ENCODE peak calls at places on chromosomes 7 and 10, in eight cellular contexts. G, C, V, I, A, U, Y and E are unnamed samples.

GRCh38 chr7:27236053-27236410 is 6.6 kb upstream of the EVX1 start:
- DNase-seq in G (no peak), C (no peak), V (no peak), I (no peak), A (no peak), U (no peak), Y (no peak), E (no peak)

GRCh38 chr10:56973766-56974165 is 612.7 kb upstream of the ZWINT start:
- DNase-seq in G (no peak), C (no peak), V (no peak), I (no peak), A (no peak), U (no peak), Y (no peak), E (no peak)

GRCh38 chr7:151671514-151671913 is 151.8 kb upstream of the RHEB start:
- DNase-seq in G (no peak), C (no peak), V (no peak), I (no peak), A (no peak), U (peak), Y (no peak), E (no peak)

GRCh38 chr10:11215468-11215867 is 197.8 kb downstream of the CELF2 start:
- DNase-seq in G (no peak), C (no peak), V (no peak), I (no peak), A (no peak), U (no peak), Y (no peak), E (no peak)

GRCh38 chr7:894164-894867 is 18.0 kb downstream of the GET4 start:
- DNase-seq in G (no peak), C (no peak), V (no peak), I (no peak), A (no peak), U (no peak), Y (no peak), E (no peak)

GRCh38 chr10:103896225-103896624 is 21.8 kb downstream of the STN1 start:
- DNase-seq in G (no peak), C (no peak), V (no peak), I (no peak), A (no peak), U (peak), Y (no peak), E (no peak)

GRCh38 chr10:132641401-132641800 is 103.8 kb downstream of the INPP5A start:
- DNase-seq in G (no peak), C (no peak), V (no peak), I (no peak), A (no peak), U (no peak), Y (peak), E (no peak)

GRCh38 chr7:137003071-137003470 is 134.6 kb downstream of the CHRM2 start:
- DNase-seq in G (no peak), C (no peak), V (no peak), I (peak), A (no peak), U (no peak), Y (no peak), E (no peak)

GRCh38 chr7:82156168-82156567 is 287.4 kb downstream of the CACNA2D1 start:
- DNase-seq in G (no peak), C (no peak), V (no peak), I (no peak), A (no peak), U (no peak), Y (no peak), E (no peak)

GRCh38 chr7:143299840-143300239 is 11.7 kb downstream of the CASP2 start:
- DNase-seq in G (no peak), C (peak), V (peak), I (no peak), A (peak), U (peak), Y (no peak), E (peak)

DNA sequence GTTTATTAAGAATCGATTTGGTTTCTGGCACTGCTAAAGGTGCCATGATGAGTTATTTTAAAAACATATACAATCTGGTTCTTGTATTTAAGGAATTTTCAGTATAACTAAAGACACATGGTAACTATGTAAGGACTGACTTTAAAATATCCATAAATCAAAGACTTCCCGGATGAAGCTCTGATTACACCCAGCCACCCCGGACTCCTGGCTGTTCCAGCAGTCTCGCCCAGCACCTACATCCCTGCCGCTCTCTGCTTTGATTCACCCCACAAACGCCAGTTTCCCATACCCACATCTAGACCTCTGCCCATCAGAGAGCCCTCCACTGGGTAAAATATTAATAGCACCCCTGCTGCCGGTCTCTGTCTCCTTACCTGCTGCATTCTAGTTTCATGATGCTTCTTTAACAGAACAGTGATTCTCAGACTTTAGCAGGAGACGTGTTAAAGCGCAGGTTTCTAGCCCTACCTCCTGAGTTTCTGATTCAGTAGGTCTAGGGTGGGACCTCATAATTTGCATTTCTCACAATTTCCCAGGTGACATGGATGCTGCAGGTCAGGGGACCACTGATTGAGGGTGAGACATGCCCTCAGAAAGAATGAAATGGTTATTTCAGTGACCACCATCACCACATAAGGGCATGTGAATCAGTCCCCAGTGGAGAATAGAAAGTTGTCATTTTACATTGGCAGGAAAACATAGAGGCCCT is 185.7 kb downstream of the KIAA1217 start:
- DNase-seq in G (no peak), C (no peak), V (no peak), I (no peak), A (no peak), U (no peak), Y (no peak), E (no peak)
- TF ChIP-seq CTCF in G (no peak), C (no peak), V (no peak), I (no peak), A (no peak), U (no peak), Y (no peak), E (no peak)

GRCh38 chr7:4753610-4754432 is 21.6 kb upstream of the AP5Z1 start:
- DNase-seq in G (peak), C (peak), V (peak), I (no peak), A (peak), U (peak), Y (no peak), E (peak)
- TF ChIP-seq CTCF in G (peak), C (peak), V (peak), I (peak), A (peak), U (peak), Y (peak), E (peak)

DNA sequence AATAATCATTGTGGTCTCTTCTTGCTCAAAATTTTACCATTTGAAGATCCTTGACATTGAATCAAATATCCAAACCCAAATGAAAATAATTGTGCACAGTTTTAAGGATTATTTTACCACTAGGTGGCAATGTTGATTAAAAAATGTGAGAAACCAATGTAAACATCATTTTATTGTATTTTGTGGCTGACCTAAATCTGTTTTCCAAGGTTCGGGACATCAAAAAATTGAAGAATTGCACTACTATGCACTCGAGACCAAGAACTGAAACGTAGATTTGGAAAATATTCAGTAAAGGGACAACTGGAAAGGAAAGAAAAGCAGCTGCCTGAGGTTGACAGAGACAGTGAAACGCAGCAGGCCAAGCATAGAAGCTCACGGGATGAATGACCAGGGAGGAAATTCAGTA is 259.3 kb downstream of the SNX13 start:
- DNase-seq in G (no peak), C (no peak), V (peak), I (no peak), A (no peak), U (no peak), Y (no peak), E (no peak)
- TF ChIP-seq CTCF in G (peak), C (peak), V (peak), I (peak), A (peak), U (peak), Y (peak), E (peak)

GRCh38 chr10:112872728-112873127 is 77.3 kb upstream of the TCF7L2 start:
- DNase-seq in G (no peak), C (no peak), V (no peak), I (no peak), A (no peak), U (no peak), Y (no peak), E (no peak)
- TF ChIP-seq CTCF in G (no peak), C (peak), V (peak), I (peak), A (no peak), U (peak), Y (no peak), E (peak)

GRCh38 chr10:53839437-53840039 is 961.5 kb downstream of the PCDH15 start:
- DNase-seq in G (no peak), C (no peak), V (peak), I (no peak), A (no peak), U (peak), Y (no peak), E (no peak)
- TF ChIP-seq CTCF in G (peak), C (peak), V (peak), I (no peak), A (peak), U (peak), Y (no peak), E (peak)

DNA sequence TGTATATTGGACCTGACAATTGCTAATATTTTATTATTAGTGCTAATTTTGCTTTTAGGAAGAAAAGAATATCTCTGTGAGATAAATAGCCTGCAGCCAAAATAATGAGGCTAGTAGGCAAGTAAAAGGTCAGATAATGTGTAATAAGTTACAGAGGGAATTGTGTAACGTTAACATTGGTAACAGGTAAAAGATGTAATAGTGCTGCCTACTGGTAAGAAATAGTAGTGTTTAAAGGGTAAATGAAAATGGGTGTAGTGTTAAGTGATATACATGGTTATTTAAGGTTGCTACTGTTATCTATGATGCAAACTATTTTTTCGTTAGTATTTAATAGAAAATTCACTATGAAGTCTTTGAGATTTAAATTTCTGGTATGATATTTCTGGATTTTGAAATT is 9.2 kb upstream of the FOXP2 start:
- DNase-seq in G (no peak), C (no peak), V (no peak), I (no peak), A (no peak), U (peak), Y (no peak), E (no peak)
- TF ChIP-seq CTCF in G (peak), C (peak), V (peak), I (peak), A (peak), U (peak), Y (no peak), E (peak)

GRCh38 chr7:38177621-38178003 is 433 bp upstream of the STARD3NL start:
- DNase-seq in G (no peak), C (no peak), V (no peak), I (no peak), A (no peak), U (no peak), Y (no peak), E (no peak)
- TF ChIP-seq CTCF in G (no peak), C (no peak), V (no peak), I (no peak), A (no peak), U (no peak), Y (no peak), E (no peak)

DNA sequence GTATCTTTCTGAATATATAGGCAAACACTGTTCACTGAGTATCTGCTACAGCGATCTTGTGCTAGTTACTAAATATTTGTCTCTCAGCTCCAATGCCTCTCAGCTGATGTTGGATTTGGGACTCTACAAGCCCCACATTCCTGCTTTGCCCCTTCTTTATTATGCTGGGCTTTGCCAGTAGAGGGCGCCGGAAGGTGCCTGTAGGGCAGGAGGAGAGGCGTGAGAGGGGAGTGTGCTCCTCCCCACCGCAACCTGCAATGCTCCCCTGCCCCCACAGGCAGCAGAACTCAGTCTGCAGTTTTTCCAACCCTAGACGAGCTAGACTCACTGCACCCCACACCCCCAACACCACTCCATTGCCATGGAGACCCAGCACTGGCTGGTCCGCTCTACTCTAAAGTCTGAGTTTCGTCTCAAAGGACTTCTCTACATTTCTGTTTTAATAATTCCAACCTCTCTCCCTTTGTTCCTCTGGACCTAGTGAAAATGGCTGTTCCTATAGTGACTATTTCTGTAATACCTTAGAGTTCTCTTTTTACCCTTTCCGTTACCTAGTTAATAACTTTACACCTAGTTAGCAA is 337.6 kb downstream of the CCSER2 start:
- DNase-seq in G (peak), C (peak), V (peak), I (no peak), A (peak), U (no peak), Y (no peak), E (no peak)
- TF ChIP-seq CTCF in G (peak), C (peak), V (peak), I (no peak), A (peak), U (no peak), Y (no peak), E (peak)

GRCh38 chr7:47741984-47742383 is 160.1 kb upstream of the TNS3 start:
- DNase-seq in G (no peak), C (no peak), V (no peak), I (no peak), A (no peak), U (no peak), Y (no peak), E (no peak)

GRCh38 chr7:47747160-47747559 is 165.2 kb upstream of the TNS3 start:
- DNase-seq in G (no peak), C (no peak), V (no peak), I (no peak), A (no peak), U (no peak), Y (no peak), E (no peak)

GRCh38 chr7:47744883-47745282 is 163.0 kb upstream of the TNS3 start:
- DNase-seq in G (no peak), C (no peak), V (no peak), I (no peak), A (no peak), U (no peak), Y (no peak), E (no peak)

GRCh38 chr7:47746468-47746867 is 164.6 kb upstream of the TNS3 start:
- DNase-seq in G (no peak), C (no peak), V (no peak), I (no peak), A (no peak), U (no peak), Y (no peak), E (no peak)

DNA sequence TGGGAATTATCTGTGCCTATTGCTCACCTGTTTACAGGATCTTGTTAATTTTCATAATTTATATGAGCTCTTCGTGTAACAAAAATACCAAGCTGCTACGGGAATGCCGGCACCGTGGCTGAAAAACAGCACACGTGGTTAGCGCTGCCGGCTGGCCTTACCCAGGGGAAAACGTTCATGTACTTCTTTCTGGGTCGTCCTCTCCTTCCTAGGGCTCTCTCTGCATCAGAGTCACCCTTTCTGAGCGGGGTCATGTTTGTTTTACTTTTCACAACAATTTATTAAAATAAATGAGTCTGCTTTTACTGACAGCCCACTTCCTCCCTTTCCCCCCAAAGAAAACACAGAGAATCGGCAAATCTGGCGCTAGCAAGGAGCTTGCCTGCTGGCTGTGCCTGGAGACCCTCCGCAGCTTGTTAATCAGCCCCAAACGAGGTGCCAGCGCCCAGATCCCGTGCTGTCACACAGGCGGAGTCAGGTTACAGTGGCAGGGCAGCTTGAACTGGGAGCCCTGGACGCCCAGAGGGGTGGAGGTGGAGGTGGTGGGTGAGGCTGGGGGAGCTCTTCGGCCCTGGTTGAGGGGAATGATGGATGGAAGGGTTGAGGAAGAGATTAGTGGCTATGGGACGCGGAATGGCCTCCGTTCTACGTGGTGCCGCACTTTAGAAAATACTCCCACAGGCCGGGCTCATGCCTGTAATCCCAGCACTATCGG is 162.1 kb upstream of the TNS3 start:
- DNase-seq in G (no peak), C (no peak), V (no peak), I (no peak), A (no peak), U (peak), Y (no peak), E (no peak)
- TF ChIP-seq CTCF in G (no peak), C (no peak), V (no peak), I (no peak), A (no peak), U (no peak), Y (no peak), E (no peak)